ENCODE peak calls at places on chromosomes 13 and 19, in nine cellular contexts. U, E, W, I, C, B, O, N and Y are unnamed samples.

GRCh38 chr19:8065489-8066261 is 13.1 kb downstream of the CCL25 start:
- DNase-seq in C (no peak), I (no peak), W (no peak), E (no peak), O (no peak), N (no peak), B (no peak), U (no peak), Y (no peak)

GRCh38 chr19:51122112-51122981 is 2.4 kb upstream of the SIGLEC9 start:
- DNase-seq in I (no peak), B (peak), N (no peak), U (no peak), C (no peak), E (no peak), O (no peak), W (no peak), Y (no peak)

GRCh38 chr19:35350591-35350990 is 2.9 kb downstream of the FFAR1 start:
- DNase-seq in B (peak), U (no peak), C (no peak), N (no peak), W (no peak), O (no peak), I (no peak), E (no peak), Y (no peak)

GRCh38 chr19:10328558-10329429 is 4.5 kb downstream of the RAVER1 start:
- DNase-seq in C (no peak), U (no peak), N (no peak), W (no peak), O (no peak), B (no peak), E (no peak), I (no peak), Y (no peak)

GRCh38 chr19:54707932-54708331 is 16.3 kb upstream of the KIR3DL3 start:
- DNase-seq in I (no peak), B (no peak), E (no peak), U (no peak), N (no peak), O (no peak), C (no peak), W (no peak), Y (no peak)

GRCh38 chr13:25602206-25602605 is 230.4 kb downstream of the ATP8A2 start:
- DNase-seq in E (no peak), U (no peak), I (no peak), N (peak), O (no peak), B (no peak), C (no peak), W (no peak), Y (no peak)

GRCh38 chr19:1421958-1422305 is 14.5 kb downstream of the DAZAP1 start:
- DNase-seq in E (no peak), O (no peak), U (no peak), I (no peak), B (peak), N (no peak), W (no peak), C (no peak), Y (no peak)

GRCh38 chr13:31476266-31476665 is 263.1 kb upstream of the RXFP2 start:
- DNase-seq in W (peak), C (no peak), E (no peak), I (no peak), U (no peak), O (peak), N (no peak), B (no peak), Y (no peak)

GRCh38 chr13:49132479-49133002 is 87.6 kb upstream of the MLNR start:
- DNase-seq in B (no peak), U (no peak), W (no peak), E (no peak), C (no peak), O (no peak), N (no peak), I (no peak), Y (no peak)

GRCh38 chr13:25874907-25875306 is 176.9 kb downstream of the SHISA2 start:
- DNase-seq in C (no peak), U (no peak), W (no peak), B (no peak), O (no peak), N (no peak), I (no peak), E (peak), Y (no peak)

GRCh38 chr13:79628463-79628862 is 147.5 kb downstream of the NDFIP2 start:
- DNase-seq in N (no peak), I (no peak), B (no peak), U (no peak), C (no peak), O (no peak), E (no peak), W (no peak), Y (no peak)

GRCh38 chr13:50812242-50812641 is 31.2 kb downstream of the DLEU7 start:
- DNase-seq in C (no peak), W (no peak), B (no peak), U (no peak), I (no peak), E (no peak), N (no peak), O (no peak), Y (no peak)

GRCh38 chr19:41373993-41374392 is 2.3 kb upstream of the TMEM91 start:
- DNase-seq in O (peak), B (peak), E (peak), U (peak), I (no peak), C (peak), W (peak), N (peak), Y (peak)